ENCODE peak calls at places on chromosomes 1 and 21, in five cellular contexts. V is NCI-H446 treated with DMSO at 0.1 percent for 48 hours, S is foreskin fibroblast, U is HuH-7.5, L is foreskin keratinocyte. N is an unnamed sample.

GRCh38 chr1:17632541-17633193 is 93.2 kb downstream of the ARHGEF10L start:
- DNase-seq in L (no peak), S (peak), U (no peak), V (no peak), N (no peak)

GRCh38 chr1:109959632-109959973 is 25.0 kb upstream of the AHCYL1 start:
- DNase-seq in U (no peak), L (no peak), S (no peak), V (no peak), N (no peak)

GRCh38 chr1:117161887-117162286 is 40.3 kb upstream of the TRIM45 start:
- DNase-seq in V (no peak), L (no peak), S (no peak), U (peak), N (no peak)

GRCh38 chr1:44049839-44050238 is 18.6 kb upstream of the SLC6A9 start:
- DNase-seq in S (peak), V (no peak), L (peak), U (no peak), N (no peak)

GRCh38 chr1:1168156-1168450 is 5.6 kb upstream of the TTLL10 start:
- DNase-seq in L (no peak), U (no peak), S (no peak), V (no peak), N (no peak)

GRCh38 chr1:15742339-15742801 is at the start of gene TMEM82:
- DNase-seq in S (no peak), V (no peak), U (peak), L (no peak), N (no peak)

GRCh38 chr1:217526636-217527035 is 104.3 kb downstream of the GPATCH2 start:
- DNase-seq in V (no peak), U (no peak), L (peak), S (no peak), N (no peak)

GRCh38 chr1:61518670-61519400 is 206.1 kb downstream of the TM2D1 start:
- DNase-seq in S (peak), L (peak), U (no peak), V (no peak), N (no peak)

GRCh38 chr1:111172463-111172862 is 28.0 kb downstream of the DENND2D start:
- DNase-seq in U (no peak), L (no peak), V (no peak), S (no peak), N (no peak)

GRCh38 chr1:16046865-16047264 is 3.3 kb downstream of the CLCNKB start:
- DNase-seq in U (no peak), V (no peak), S (peak), L (no peak), N (no peak)

GRCh38 chr21:43911015-43911934 is 46.3 kb downstream of the AGPAT3 start:
- DNase-seq in V (no peak), L (no peak), U (peak), S (peak), N (no peak)

GRCh38 chr21:17765207-17765606 is 53.9 kb downstream of the C21orf91 start:
- DNase-seq in S (no peak), V (no peak), U (no peak), L (no peak), N (no peak)

GRCh38 chr1:184143449-184143848 is 91.9 kb downstream of the TSEN15 start:
- DNase-seq in S (peak), V (peak), U (no peak), L (no peak), N (no peak)

GRCh38 chr1:94130851-94131595 is 10.1 kb upstream of the ABCA4 start:
- DNase-seq in V (no peak), U (no peak), L (peak), S (no peak), N (no peak)

GRCh38 chr1:75630004-75630403 is 19.1 kb upstream of the SLC44A5 start:
- DNase-seq in S (no peak), L (no peak), U (no peak), V (no peak), N (no peak)

GRCh38 chr1:77652970-77653516 is 29.4 kb downstream of the ZZZ3 start:
- DNase-seq in U (no peak), V (no peak), L (no peak), S (no peak), N (no peak)

GRCh38 chr1:178898401-178898800 is 27.5 kb upstream of the ANGPTL1 start:
- DNase-seq in U (no peak), V (no peak), L (no peak), S (no peak), N (no peak)

GRCh38 chr1:192170196-192170984 is 12.1 kb downstream of the RGS18 start:
- DNase-seq in U (no peak), V (no peak), L (no peak), S (no peak), N (no peak)

GRCh38 chr1:9715536-9716226 is 64.2 kb downstream of the PIK3CD start:
- DNase-seq in U (no peak), V (no peak), S (no peak), L (no peak), N (no peak)

GRCh38 chr1:178486100-178487069 is 10.4 kb downstream of the CLEC20A start:
- DNase-seq in S (no peak), L (no peak), U (no peak), V (no peak), N (no peak)

GRCh38 chr21:32733356-32733755 is 5.5 kb upstream of the SYNJ1 start:
- DNase-seq in U (no peak), L (no peak), S (no peak), V (no peak), N (no peak)

N was measured in cortex of kidney.